ENCODE peak calls at places on chromosomes 12 and 14, in four cellular contexts. G is K562, T is GM12878, P is HepG2. K is an unnamed sample.

GRCh38 chr12:117169548-117169947 is 20.7 kb downstream of the FBXO21 start:
- DNase-seq in T (no peak), G (no peak), P (no peak), K (no peak)

GRCh38 chr12:9756756-9757155 is 3.9 kb downstream of the CD69 start:
- DNase-seq in G (no peak), P (no peak), T (no peak), K (no peak)

GRCh38 chr12:11929714-11930113 is 141.0 kb upstream of the BCL2L14 start:
- DNase-seq in G (no peak), T (no peak), P (no peak), K (no peak)

GRCh38 chr14:71139058-71139946 is 232.0 kb downstream of the PCNX1 start:
- DNase-seq in P (peak), G (peak), T (peak), K (peak)

GRCh38 chr12:12979731-12980259 is 20.3 kb downstream of the HEBP1 start:
- DNase-seq in G (no peak), T (no peak), P (no peak), K (no peak)

GRCh38 chr12:78388461-78388860 is 476.1 kb upstream of the SYT1 start:
- DNase-seq in P (no peak), T (no peak), G (no peak), K (no peak)

GRCh38 chr12:90449611-90450010 is 505.4 kb downstream of the CCER1 start:
- DNase-seq in P (no peak), G (no peak), T (no peak), K (no peak)

GRCh38 chr12:20438307-20438779 is 70.0 kb downstream of the PDE3A start:
- DNase-seq in P (no peak), T (no peak), G (no peak), K (no peak)

GRCh38 chr12:62347922-62348650 is 87.9 kb downstream of the USP15 start:
- DNase-seq in G (no peak), T (no peak), P (no peak), K (no peak)

GRCh38 chr14:90274019-90274418 is 17.7 kb downstream of the PSMC1 start:
- DNase-seq in G (no peak), T (no peak), P (no peak), K (peak)

GRCh38 chr14:105876158-105876557 is 349.8 kb downstream of the TMEM121 start:
- DNase-seq in P (no peak), G (no peak), T (no peak), K (peak)

GRCh38 chr12:56411781-56412639 is 37.2 kb downstream of the TIMELESS start:
- DNase-seq in G (no peak), P (no peak), T (no peak), K (no peak)

GRCh38 chr14:101810897-101811620 is 49.5 kb downstream of the PPP2R5C start:
- DNase-seq in G (no peak), T (no peak), P (no peak), K (no peak)

GRCh38 chr12:79624378-79624777 is 66.4 kb downstream of the PAWR start:
- DNase-seq in T (no peak), P (no peak), G (no peak), K (no peak)

GRCh38 chr14:96286251-96286650 is 30.2 kb downstream of the BDKRB1 start:
- DNase-seq in P (no peak), G (no peak), T (no peak), K (no peak)
- TF ChIP-seq TCF7 in P (no peak), G (no peak), T (no peak), K (no peak)

GRCh38 chr12:14665354-14666348 is 30.7 kb downstream of the GUCY2C start:
- DNase-seq in P (no peak), G (no peak), T (no peak), K (peak)
- TF ChIP-seq TCF7 in P (no peak), G (no peak), T (no peak), K (no peak)

DNA sequence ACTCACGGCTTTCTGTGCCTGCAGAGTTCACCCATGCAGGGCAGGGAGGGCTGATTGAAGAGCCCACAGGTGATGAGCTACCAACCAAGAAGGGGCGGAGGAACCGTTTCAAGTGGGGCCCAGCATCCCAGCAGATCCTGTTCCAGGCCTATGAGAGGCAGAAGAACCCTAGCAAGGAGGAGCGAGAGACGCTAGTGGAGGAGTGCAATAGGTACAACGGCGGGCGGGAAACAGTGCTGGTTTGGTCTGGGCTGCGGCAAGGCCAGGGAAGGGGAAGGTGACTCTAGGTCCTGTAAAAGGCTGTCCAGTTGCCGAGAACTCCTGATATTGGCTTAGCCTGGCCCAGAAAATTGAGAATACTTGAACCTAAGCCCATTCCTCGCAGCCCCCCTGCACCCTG is 15.2 kb downstream of the HNF1A start:
- DNase-seq in G (no peak), T (no peak), P (no peak), K (no peak)
- TF ChIP-seq TCF7 in G (no peak), T (no peak), P (no peak), K (no peak)

DNA sequence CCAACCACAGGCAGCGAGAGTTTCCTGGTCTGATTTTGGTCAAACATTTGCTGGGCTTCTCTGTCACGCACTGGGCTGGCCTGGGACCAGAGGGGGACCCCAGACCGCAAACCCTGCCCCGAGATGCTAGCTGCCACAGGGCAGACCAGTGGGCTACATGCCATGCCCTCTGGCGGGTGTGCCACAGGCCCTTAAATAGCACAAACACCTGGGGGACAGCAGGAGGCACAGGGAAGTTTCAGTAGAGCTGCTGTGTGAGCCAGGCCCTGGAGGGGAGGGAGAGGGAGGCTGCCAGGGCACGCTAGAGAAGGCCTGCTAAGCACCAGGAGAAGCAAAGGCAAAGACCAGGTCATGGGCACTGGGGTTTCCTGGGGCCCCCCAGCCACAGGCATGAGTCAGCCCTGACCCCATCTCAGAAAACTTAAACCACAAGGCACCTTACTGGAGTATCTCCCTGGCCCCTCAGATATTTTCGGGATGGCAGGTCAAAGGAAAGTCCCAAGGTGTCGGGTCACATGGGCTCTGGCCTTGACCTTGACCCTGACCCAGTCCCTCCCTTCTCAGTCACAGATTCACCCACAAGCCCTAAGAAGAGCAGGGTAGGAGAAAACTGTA is 29.2 kb downstream of the ITPK1 start:
- DNase-seq in P (no peak), T (peak), G (no peak), K (no peak)
- TF ChIP-seq TCF7 in P (no peak), T (no peak), G (no peak), K (no peak)

K was measured in WTC11.